ENCODE peak calls at places on chromosomes 1 and 21, in five cellular contexts. S, M, I, L and F are unnamed samples.

GRCh38 chr1:74933500-74933899 is 200.5 kb downstream of the TYW3 start:
- DNase-seq in S (no peak), M (no peak), I (no peak), L (no peak), F (no peak)

GRCh38 chr1:2290595-2291510 is 62.7 kb downstream of the SKI start:
- DNase-seq in S (peak; percentile 89), M (no peak), I (no peak), L (peak; percentile 74), F (peak; percentile 88)

GRCh38 chr1:20723537-20724363 is 5.9 kb upstream of the KIF17 start:
- DNase-seq in S (peak; percentile 54), M (peak; percentile 48), I (no peak), L (no peak), F (no peak)

GRCh38 chr1:166304131-166304530 is 137.3 kb upstream of the FAM78B start:
- DNase-seq in S (no peak), M (no peak), I (no peak), L (no peak), F (no peak)

GRCh38 chr21:32626633-32627196 is 14.5 kb upstream of the CFAP298 start:
- DNase-seq in S (no peak), M (no peak), I (no peak), L (no peak), F (no peak)

GRCh38 chr1:227776277-227776676 is 39.2 kb upstream of the PRSS38 start:
- DNase-seq in S (no peak), M (no peak), I (no peak), L (no peak), F (no peak)

GRCh38 chr21:38925923-38926322 is 120.2 kb downstream of the ETS2 start:
- DNase-seq in S (peak; percentile 72), M (no peak), I (no peak), L (peak; percentile 45), F (peak; percentile 74)

GRCh38 chr1:28437924-28438699 is 67.7 kb upstream of the RCC1 start:
- DNase-seq in S (peak; percentile 75), M (peak; percentile 87), I (peak; percentile 58), L (peak; percentile 76), F (peak; percentile 93)

GRCh38 chr1:147837129-147837776 is 65.3 kb upstream of the GJA8 start:
- DNase-seq in S (no peak), M (no peak), I (peak; percentile 15), L (no peak), F (no peak)

GRCh38 chr1:237249120-237249519 is 207.1 kb downstream of the RYR2 start:
- DNase-seq in S (no peak), M (no peak), I (no peak), L (no peak), F (no peak)

GRCh38 chr1:87787551-87787950 is 458.9 kb downstream of the LMO4 start:
- DNase-seq in S (no peak), M (no peak), I (no peak), L (no peak), F (no peak)

GRCh38 chr21:44789880-44790279 is 11.7 kb downstream of the UBE2G2 start:
- DNase-seq in S (no peak), M (peak; percentile 10), I (no peak), L (no peak), F (no peak)

GRCh38 chr21:37231671-37232070 is 35.5 kb downstream of the VPS26C start:
- DNase-seq in S (no peak), M (no peak), I (no peak), L (no peak), F (no peak)

GRCh38 chr1:100955322-100955721 is 59.4 kb downstream of the SLC30A7 start:
- DNase-seq in S (no peak), M (no peak), I (peak; percentile 63), L (no peak), F (no peak)

GRCh38 chr1:17764578-17764977 is 9.4 kb downstream of the ACTL8 start:
- DNase-seq in S (no peak), M (no peak), I (no peak), L (no peak), F (no peak)

GRCh38 chr1:150083907-150084306 is 16.3 kb downstream of the VPS45 start:
- DNase-seq in S (no peak), M (no peak), I (no peak), L (no peak), F (no peak)

DNA sequence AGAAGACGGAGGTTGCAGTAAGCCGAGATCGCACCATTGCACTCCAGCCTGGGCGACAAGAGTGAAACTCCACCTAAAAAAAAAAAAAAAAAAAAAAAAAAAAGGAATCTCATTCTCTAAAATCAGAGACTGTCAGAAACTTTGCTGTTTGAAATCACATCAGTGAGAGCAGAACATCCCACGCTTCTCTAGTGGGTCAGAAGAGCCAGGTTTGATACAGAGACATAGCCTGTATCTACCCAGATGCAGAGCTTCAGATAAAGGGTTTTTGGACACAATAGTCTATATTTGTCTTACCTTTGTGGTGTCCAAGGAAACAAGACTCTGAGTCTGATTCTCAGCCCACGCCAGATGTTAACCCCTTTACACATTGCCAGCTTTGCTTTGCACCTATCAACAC is 19.6 kb downstream of the CELA3A start:
- DNase-seq in S (no peak), M (no peak), I (no peak), L (no peak), F (no peak)
- TF ChIP-seq CTCF in S (no peak), M (no peak), I (no peak), L (no peak), F (no peak)

GRCh38 chr21:30434033-30434631 is 4.1 kb downstream of the KRTAP13-4 start:
- DNase-seq in S (no peak), M (no peak), I (peak; percentile 56), L (peak; percentile 26), F (no peak)
- H3K4me3 ChIP-seq in S (no peak overlapping the region), M (no peak overlapping the region), I (no peak overlapping the region), L (no peak overlapping the region), F (no peak overlapping the region)

GRCh38 chr1:46008585-46008984 is 123.8 kb downstream of the PIK3R3 start:
- DNase-seq in S (no peak), M (no peak), I (no peak), L (no peak), F (no peak)
- TF ChIP-seq CTCF in S (no peak), M (no peak), I (no peak), L (no peak), F (no peak)

GRCh38 chr1:216518844-216519627 is 95.8 kb upstream of the USH2A start:
- DNase-seq in S (no peak), M (no peak), I (no peak), L (no peak), F (no peak)

GRCh38 chr1:216521477-216521876 is 98.2 kb upstream of the USH2A start:
- DNase-seq in S (no peak), M (no peak), I (no peak), L (no peak), F (no peak)

GRCh38 chr1:216523043-216523442 is 99.8 kb upstream of the USH2A start:
- DNase-seq in S (no peak), M (no peak), I (no peak), L (no peak), F (no peak)

GRCh38 chr1:216528816-216529215 is 105.6 kb upstream of the USH2A start:
- DNase-seq in S (no peak), M (no peak), I (no peak), L (no peak), F (no peak)

GRCh38 chr1:216523449-216524190 is 100.4 kb upstream of the USH2A start:
- DNase-seq in S (no peak), M (no peak), I (no peak), L (no peak), F (no peak)
- H3K4me3 ChIP-seq in S (no peak overlapping the region), M (no peak overlapping the region), I (no peak overlapping the region), L (no peak overlapping the region), F (no peak overlapping the region)

GRCh38 chr1:8441466-8441865 is 123.6 kb downstream of the SLC45A1 start:
- DNase-seq in S (no peak), M (no peak), I (no peak), L (no peak), F (no peak)

GRCh38 chr1:8447616-8448150 is 129.8 kb downstream of the SLC45A1 start:
- DNase-seq in S (no peak), M (no peak), I (no peak), L (no peak), F (no peak)

GRCh38 chr1:8439015-8439702 is 121.2 kb downstream of the SLC45A1 start:
- DNase-seq in S (peak; percentile 88), M (peak; percentile 68), I (peak; percentile 80), L (peak; percentile 76), F (no peak)

GRCh38 chr1:8438449-8438848 is 120.5 kb downstream of the SLC45A1 start:
- DNase-seq in S (no peak), M (no peak), I (no peak), L (peak; percentile 42), F (no peak)

DNA sequence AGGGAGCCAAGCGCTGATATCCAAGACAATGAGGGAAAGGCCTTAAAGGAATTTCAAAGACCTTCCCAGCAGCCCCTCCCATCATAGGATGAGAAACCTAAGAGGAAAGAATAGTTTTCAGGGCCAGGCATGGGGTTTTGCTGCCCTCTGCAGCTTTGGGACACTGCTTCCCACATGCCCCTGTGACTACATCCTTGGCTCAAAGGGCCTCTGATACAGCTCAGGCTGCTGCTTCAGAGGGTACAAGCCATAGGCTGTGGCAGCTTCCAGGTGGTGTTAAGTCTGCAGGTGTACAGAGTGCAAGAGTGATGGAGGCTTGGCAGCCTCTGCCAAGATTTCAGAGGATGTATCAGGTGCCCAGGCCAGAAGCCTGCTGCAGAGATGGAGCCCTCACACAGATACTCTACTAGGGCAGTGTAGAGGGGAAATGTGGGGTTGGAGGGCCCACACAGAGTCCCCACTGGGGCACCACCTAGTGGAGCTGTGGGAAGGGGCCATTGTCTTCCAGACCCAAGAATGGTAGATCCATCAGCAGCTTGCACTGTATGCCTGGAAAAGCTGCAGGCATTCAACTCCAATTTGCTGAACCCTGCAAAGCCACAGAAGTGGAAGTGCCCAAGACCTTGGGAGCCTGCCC is 125.8 kb downstream of the SLC45A1 start:
- DNase-seq in S (no peak), M (no peak), I (peak; percentile 66), L (no peak), F (no peak)
- TF ChIP-seq CTCF in S (no peak), M (peak; percentile 17), I (peak; percentile 38), L (no peak), F (no peak)

GRCh38 chr1:62371375-62371774 is 52.1 kb upstream of the KANK4 start:
- DNase-seq in S (no peak), M (no peak), I (no peak), L (no peak), F (no peak)

GRCh38 chr1:62373221-62373620 is 54.0 kb upstream of the KANK4 start:
- DNase-seq in S (no peak), M (no peak), I (peak; percentile 63), L (no peak), F (no peak)

GRCh38 chr1:62370594-62370993 is 51.4 kb upstream of the KANK4 start:
- DNase-seq in S (no peak), M (no peak), I (no peak), L (peak; percentile 36), F (no peak)

GRCh38 chr1:62367005-62367547 is 47.8 kb upstream of the KANK4 start:
- DNase-seq in S (no peak), M (no peak), I (no peak), L (no peak), F (no peak)

DNA sequence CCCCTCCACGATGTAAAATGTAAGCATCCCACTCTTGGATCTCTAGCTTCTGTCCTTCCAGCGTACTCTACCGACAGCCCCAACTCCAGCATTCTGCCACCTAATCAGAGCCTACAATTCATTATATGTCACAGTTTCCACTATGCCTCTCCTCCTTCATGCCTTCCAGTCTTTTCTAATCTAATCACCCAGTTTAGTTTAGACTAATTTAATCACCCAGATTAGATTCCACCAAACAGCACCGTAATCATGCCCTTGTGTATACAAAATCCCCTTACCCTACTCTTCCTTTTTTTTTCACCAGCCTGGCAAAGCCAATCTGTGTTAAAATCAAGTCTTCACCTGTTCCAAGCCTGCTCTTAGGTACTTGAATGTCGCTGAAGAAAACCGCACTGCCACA is 49.8 kb upstream of the KANK4 start:
- DNase-seq in S (no peak), M (no peak), I (no peak), L (no peak), F (no peak)
- H3K4me3 ChIP-seq in S (no peak overlapping the region), M (no peak overlapping the region), I (no peak overlapping the region), L (no peak overlapping the region), F (no peak overlapping the region)

GRCh38 chr1:46528297-46528955 is 23.0 kb downstream of the KNCN start:
- DNase-seq in S (no peak), M (no peak), I (peak; percentile 65), L (no peak), F (no peak)
- TF ChIP-seq CTCF in S (no peak), M (no peak), I (peak; percentile 2), L (no peak), F (peak; percentile 71)